ENCODE peak calls at places on chromosomes 16 and 17, in four cellular contexts. One of them, this sample, is unnamed.

GRCh38 chr16:12896562-12896961 is 4.8 kb upstream of the SHISA9 start:
- DNase-seq in tibial nerve: no peak
- DNase-seq in HFF-Myc: peak
- DNase-seq in epithelial cell of esophagus: peak
- DNase-seq in this sample: no peak

GRCh38 chr16:46822270-46822669 is 8.7 kb downstream of the C16orf87 start:
- DNase-seq in tibial nerve: no peak
- DNase-seq in epithelial cell of esophagus: no peak
- DNase-seq in HFF-Myc: no peak
- DNase-seq in this sample: no peak

GRCh38 chr17:5381542-5381941 is 37.9 kb downstream of the NUP88 start:
- DNase-seq in tibial nerve: no peak
- DNase-seq in epithelial cell of esophagus: peak
- DNase-seq in HFF-Myc: no peak
- DNase-seq in this sample: no peak

GRCh38 chr16:82701302-82702022 is 74.7 kb downstream of the CDH13 start:
- DNase-seq in HFF-Myc: no peak
- DNase-seq in tibial nerve: no peak
- DNase-seq in epithelial cell of esophagus: no peak
- DNase-seq in this sample: no peak

GRCh38 chr17:38465420-38466345 is 37.4 kb downstream of the ARHGAP23 start:
- DNase-seq in epithelial cell of esophagus: peak
- DNase-seq in HFF-Myc: no peak
- DNase-seq in tibial nerve: peak
- DNase-seq in this sample: peak

GRCh38 chr17:62714016-62714777 is 86.7 kb downstream of the MRC2 start:
- DNase-seq in tibial nerve: no peak
- DNase-seq in epithelial cell of esophagus: peak
- DNase-seq in HFF-Myc: no peak
- DNase-seq in this sample: no peak

GRCh38 chr17:7929158-7930029 is at the start of gene KCNAB3:
- DNase-seq in HFF-Myc: peak
- DNase-seq in epithelial cell of esophagus: peak
- DNase-seq in tibial nerve: no peak
- DNase-seq in this sample: no peak

GRCh38 chr17:77504652-77505459 is 364.1 kb downstream of the SEC14L1 start:
- DNase-seq in epithelial cell of esophagus: no peak
- DNase-seq in tibial nerve: no peak
- DNase-seq in HFF-Myc: no peak
- DNase-seq in this sample: no peak

GRCh38 chr17:82272495-82273326 is 789 bp downstream of the CSNK1D start:
- DNase-seq in tibial nerve: peak
- DNase-seq in epithelial cell of esophagus: no peak
- DNase-seq in HFF-Myc: no peak
- DNase-seq in this sample: peak

GRCh38 chr17:56880133-56880532 is 33.7 kb downstream of the TRIM25 start:
- DNase-seq in HFF-Myc: no peak
- DNase-seq in epithelial cell of esophagus: no peak
- DNase-seq in tibial nerve: no peak
- DNase-seq in this sample: no peak

DNA sequence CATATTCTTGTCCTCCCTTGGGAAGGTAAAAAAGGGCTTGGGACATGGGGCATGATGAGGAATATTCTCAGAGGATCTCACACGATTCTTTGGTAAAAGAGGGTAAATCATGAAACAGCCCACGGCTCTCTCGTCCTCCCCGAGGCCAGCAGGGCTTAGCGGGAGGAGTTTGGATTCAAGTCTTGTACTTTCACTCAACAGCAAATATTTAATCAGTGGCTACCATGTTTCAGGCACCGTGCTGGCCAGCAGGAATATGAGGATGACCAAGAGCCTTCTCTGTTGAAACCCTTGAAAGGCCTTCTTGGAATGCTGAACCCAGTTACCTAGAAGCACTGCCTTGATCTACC is 8.8 kb downstream of the MAP3K14 start:
- DNase-seq in epithelial cell of esophagus: no peak
- DNase-seq in tibial nerve: no peak
- DNase-seq in HFF-Myc: no peak
- DNase-seq in this sample: no peak
- H3K4me3 ChIP-seq in epithelial cell of esophagus: no peak
- H3K4me3 ChIP-seq in tibial nerve: no peak
- H3K4me3 ChIP-seq in HFF-Myc: no peak
- H3K4me3 ChIP-seq in this sample: no peak

DNA sequence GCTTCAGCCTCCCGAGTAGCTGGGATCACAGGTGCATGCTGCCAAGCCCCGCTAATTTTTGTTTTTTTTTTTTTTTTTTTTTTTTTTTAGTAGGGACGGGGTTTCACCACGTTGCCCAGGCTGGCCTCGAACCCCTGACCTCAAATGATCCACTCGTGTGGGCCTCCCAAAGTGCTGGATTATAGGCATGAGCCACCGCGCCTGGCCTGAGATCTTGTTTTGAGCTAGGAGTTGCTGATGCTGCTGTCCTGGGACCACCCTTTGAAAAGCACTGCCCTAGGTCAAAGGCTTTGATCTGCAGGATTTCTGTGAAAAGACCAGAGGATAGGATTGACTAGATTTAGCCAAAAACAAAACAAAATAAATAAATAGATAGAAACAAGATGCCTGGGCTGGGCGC is 798 bp upstream of the SLC39A11 start:
- DNase-seq in tibial nerve: no peak
- DNase-seq in HFF-Myc: no peak
- DNase-seq in epithelial cell of esophagus: no peak
- DNase-seq in this sample: no peak
- H3K4me3 ChIP-seq in tibial nerve: no peak
- H3K4me3 ChIP-seq in HFF-Myc: no peak
- H3K4me3 ChIP-seq in epithelial cell of esophagus: no peak
- H3K4me3 ChIP-seq in this sample: peak

GRCh38 chr17:40218006-40218739 is 931 bp upstream of the WIPF2 start:
- DNase-seq in tibial nerve: no peak
- DNase-seq in epithelial cell of esophagus: peak
- DNase-seq in HFF-Myc: no peak
- DNase-seq in this sample: no peak
- H3K4me3 ChIP-seq in tibial nerve: no peak
- H3K4me3 ChIP-seq in epithelial cell of esophagus: no peak
- H3K4me3 ChIP-seq in HFF-Myc: peak
- H3K4me3 ChIP-seq in this sample: peak

DNA sequence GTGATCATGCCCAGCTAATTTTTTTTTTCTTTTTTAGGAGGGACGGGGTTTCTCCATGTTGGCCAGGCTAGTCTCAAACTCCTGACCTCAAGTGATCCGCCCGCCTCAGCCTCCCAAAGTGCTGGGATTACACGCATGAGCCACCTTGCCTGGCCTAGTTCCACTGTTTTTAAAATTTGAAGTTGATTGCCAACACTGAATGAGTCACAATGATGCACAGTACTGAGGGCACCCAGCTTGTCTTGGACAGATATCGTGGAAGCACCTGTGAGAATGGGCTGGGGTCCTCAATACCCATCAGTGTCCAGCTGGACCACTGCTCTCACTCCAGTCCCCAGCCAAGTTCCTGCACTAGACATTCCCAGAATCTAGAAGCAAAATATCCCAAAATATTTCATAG is 2.5 kb downstream of the KNOP1 start:
- DNase-seq in tibial nerve: no peak
- DNase-seq in epithelial cell of esophagus: peak
- DNase-seq in HFF-Myc: no peak
- DNase-seq in this sample: no peak
- H3K4me3 ChIP-seq in tibial nerve: no peak
- H3K4me3 ChIP-seq in epithelial cell of esophagus: no peak
- H3K4me3 ChIP-seq in HFF-Myc: no peak
- H3K4me3 ChIP-seq in this sample: no peak

DNA sequence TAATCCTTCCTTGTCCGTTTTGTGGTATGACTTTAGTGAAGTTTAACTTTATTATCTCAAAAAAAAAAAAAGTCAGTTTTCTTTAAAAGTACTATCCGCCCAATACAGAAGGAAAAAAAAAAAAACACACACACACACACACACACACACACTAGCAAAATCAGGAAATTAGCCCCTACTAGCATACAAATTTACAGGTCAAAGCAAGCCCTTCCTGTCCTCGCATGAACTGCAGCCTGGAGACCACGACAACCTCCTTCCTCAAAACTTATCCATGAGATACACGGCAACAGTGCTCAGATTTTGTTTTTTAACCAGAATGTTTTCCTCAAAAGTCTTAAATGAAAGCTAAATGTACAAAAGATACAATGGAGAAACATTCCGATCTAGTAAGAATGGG is 16.2 kb downstream of the NCOR1 start:
- DNase-seq in epithelial cell of esophagus: no peak
- DNase-seq in tibial nerve: peak
- DNase-seq in HFF-Myc: no peak
- DNase-seq in this sample: no peak
- H3K4me3 ChIP-seq in epithelial cell of esophagus: no peak
- H3K4me3 ChIP-seq in tibial nerve: no peak
- H3K4me3 ChIP-seq in HFF-Myc: no peak
- H3K4me3 ChIP-seq in this sample: no peak

DNA sequence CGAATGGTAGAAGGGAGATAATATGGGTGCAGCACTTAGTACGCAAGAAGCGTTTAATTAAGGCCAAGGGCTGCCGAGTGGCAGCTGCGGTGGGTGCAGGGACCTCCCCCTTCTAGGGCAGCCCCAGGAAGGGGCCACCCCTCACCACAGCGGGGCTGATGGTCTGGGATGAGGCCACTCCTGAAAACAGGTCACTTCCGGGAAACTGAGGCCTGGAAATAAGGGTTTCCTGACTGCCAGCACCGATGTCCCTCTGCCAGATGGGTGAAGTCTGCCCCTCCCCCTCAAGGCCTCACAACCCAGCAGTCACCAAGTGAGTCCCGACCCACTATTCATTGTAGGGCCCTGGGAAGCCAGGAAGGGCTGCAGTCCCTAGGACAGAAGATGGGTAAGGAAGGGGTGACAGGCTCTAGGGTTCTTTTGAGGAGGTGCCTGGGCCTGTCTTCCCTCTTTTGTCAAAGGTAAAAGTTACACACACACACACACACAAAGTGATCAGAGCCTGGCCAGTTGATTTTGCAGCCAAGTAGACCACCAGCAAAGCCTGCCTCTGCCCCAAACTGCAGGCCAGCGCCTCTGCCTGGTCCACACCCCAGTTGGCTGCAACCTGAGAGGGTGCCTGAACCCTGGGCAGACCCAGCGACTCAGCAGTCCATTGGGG is 12.5 kb downstream of the SREBF1 start:
- DNase-seq in HFF-Myc: no peak
- DNase-seq in epithelial cell of esophagus: no peak
- DNase-seq in tibial nerve: no peak
- DNase-seq in this sample: no peak
- H3K4me3 ChIP-seq in HFF-Myc: peak
- H3K4me3 ChIP-seq in epithelial cell of esophagus: peak
- H3K4me3 ChIP-seq in tibial nerve: peak
- H3K4me3 ChIP-seq in this sample: peak

GRCh38 chr16:86575095-86575685 is 3.2 kb upstream of the FOXL1 start:
- DNase-seq in tibial nerve: no peak
- DNase-seq in epithelial cell of esophagus: no peak
- DNase-seq in HFF-Myc: no peak
- DNase-seq in this sample: no peak
- H3K4me3 ChIP-seq in tibial nerve: no peak
- H3K4me3 ChIP-seq in epithelial cell of esophagus: no peak
- H3K4me3 ChIP-seq in HFF-Myc: peak
- H3K4me3 ChIP-seq in this sample: peak

DNA sequence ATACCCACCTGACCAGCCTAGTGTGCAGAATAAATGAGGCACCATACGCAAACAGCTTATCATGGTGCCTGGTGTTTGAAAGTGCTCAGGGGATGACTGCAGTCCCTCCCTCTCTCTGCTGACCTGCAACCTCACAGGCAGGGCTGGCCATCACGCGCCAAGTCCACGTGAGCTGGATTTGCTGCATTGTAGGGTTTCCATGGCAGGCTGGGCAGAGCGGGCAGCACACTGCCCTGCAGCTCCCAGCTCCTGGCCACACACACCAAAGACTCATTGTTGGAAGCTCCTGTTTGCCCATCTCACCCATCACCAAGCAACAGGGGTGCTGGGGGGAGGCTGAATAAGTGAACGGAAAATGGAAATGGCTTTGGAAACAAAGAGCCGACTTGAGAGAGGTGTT is 81.8 kb downstream of the IRX3 start:
- DNase-seq in HFF-Myc: no peak
- DNase-seq in epithelial cell of esophagus: no peak
- DNase-seq in tibial nerve: no peak
- DNase-seq in this sample: no peak
- H3K4me3 ChIP-seq in HFF-Myc: no peak
- H3K4me3 ChIP-seq in epithelial cell of esophagus: no peak
- H3K4me3 ChIP-seq in tibial nerve: no peak
- H3K4me3 ChIP-seq in this sample: no peak